ENCODE peak calls at places on chromosomes 16 and 17, in five cellular contexts. Q is H9, L is neuronal stem cell, C is H1, I is trophoblast cell. X is an unnamed sample.

GRCh38 chr17:67050476-67051154 is 6.3 kb downstream of the CACNG1 start:
- DNase-seq in L (no peak), I (no peak), C (no peak), Q (no peak), X (no peak)

GRCh38 chr17:17344507-17345293 is 41.5 kb downstream of the NT5M start:
- DNase-seq in I (no peak), C (peak; percentile 33), L (no peak), Q (peak; percentile 24), X (no peak)

GRCh38 chr17:58344047-58344790 is 7.8 kb downstream of the SUPT4H1 start:
- DNase-seq in C (no peak), I (no peak), Q (no peak), L (no peak), X (no peak)

GRCh38 chr16:5504028-5504758 is 406.6 kb upstream of the EEF2KMT start:
- DNase-seq in L (no peak), Q (no peak), C (no peak), I (no peak), X (no peak)

GRCh38 chr17:77366206-77366557 is 225.4 kb downstream of the SEC14L1 start:
- DNase-seq in L (no peak), C (no peak), I (no peak), Q (no peak), X (no peak)

GRCh38 chr16:23847938-23848337 is 12.2 kb downstream of the PRKCB start:
- DNase-seq in L (no peak), Q (no peak), I (no peak), C (no peak), X (no peak)

GRCh38 chr16:62035115-62036092 is 834 bp downstream of the CDH8 start:
- DNase-seq in L (peak; percentile 71), C (peak; percentile 86), I (peak; percentile 59), Q (peak; percentile 83), X (no peak)

GRCh38 chr17:48520631-48521045 is 10.2 kb downstream of the HOXB1 start:
- DNase-seq in C (no peak), L (no peak), I (no peak), Q (peak; percentile 66), X (peak; percentile 13)

GRCh38 chr17:42520540-42520951 is 15.5 kb upstream of the NAGLU start:
- DNase-seq in I (no peak), L (no peak), Q (peak; percentile 42), C (peak; percentile 55), X (no peak)

GRCh38 chr16:89393731-89394406 is 96.5 kb downstream of the ANKRD11 start:
- DNase-seq in Q (no peak), I (no peak), L (no peak), C (no peak), X (no peak)

GRCh38 chr17:74332763-74333220 is 6.8 kb downstream of the KIF19 start:
- DNase-seq in I (no peak), Q (no peak), C (no peak), L (no peak), X (no peak)

GRCh38 chr17:9298776-9299295 is 276.8 kb downstream of the STX8 start:
- DNase-seq in Q (no peak), I (peak; percentile 80), C (no peak), L (no peak), X (no peak)

GRCh38 chr16:88883946-88884345 is 17.5 kb upstream of the PABPN1L start:
- DNase-seq in I (no peak), L (no peak), Q (no peak), C (no peak), X (no peak)

GRCh38 chr17:61425682-61426481 is 26.2 kb downstream of the TBX2 start:
- DNase-seq in C (peak; percentile 67), I (no peak), Q (peak; percentile 90), L (no peak), X (no peak)

GRCh38 chr17:64457156-64457555 is 8.2 kb downstream of the MILR1 start:
- DNase-seq in L (no peak), I (no peak), Q (no peak), C (no peak), X (peak; percentile 68)

GRCh38 chr17:55769625-55770000 is 18.8 kb downstream of the PCTP start:
- DNase-seq in I (peak; percentile 71), Q (no peak), C (no peak), L (no peak), X (peak; percentile 89)

GRCh38 chr16:27692576-27692975 is 142.6 kb downstream of the KATNIP start:
- DNase-seq in I (no peak), C (no peak), L (no peak), Q (no peak), X (no peak)

GRCh38 chr17:19537116-19537515 is 3.5 kb downstream of the SLC47A1 start:
- DNase-seq in L (no peak), C (no peak), I (no peak), Q (no peak), X (no peak)

GRCh38 chr17:3035256-3035967 is 28.0 kb downstream of the OR1D5 start:
- DNase-seq in Q (no peak), C (no peak), L (no peak), I (no peak), X (no peak)

GRCh38 chr16:19524866-19525723 is 1.4 kb downstream of the CCP110 start:
- DNase-seq in C (no peak), L (peak; percentile 6), Q (no peak), I (no peak), X (peak; percentile 39)

GRCh38 chr17:50956409-50956749 is 90.2 kb upstream of the TOB1 start:
- DNase-seq in C (no peak), L (no peak), Q (no peak), I (no peak), X (no peak)
- H2BK12ac ChIP-seq in C (no peak overlapping the region), L (no peak overlapping the region), Q (no peak overlapping the region), I (peak overlapping the region; percentile 64), X (no peak overlapping the region)

DNA sequence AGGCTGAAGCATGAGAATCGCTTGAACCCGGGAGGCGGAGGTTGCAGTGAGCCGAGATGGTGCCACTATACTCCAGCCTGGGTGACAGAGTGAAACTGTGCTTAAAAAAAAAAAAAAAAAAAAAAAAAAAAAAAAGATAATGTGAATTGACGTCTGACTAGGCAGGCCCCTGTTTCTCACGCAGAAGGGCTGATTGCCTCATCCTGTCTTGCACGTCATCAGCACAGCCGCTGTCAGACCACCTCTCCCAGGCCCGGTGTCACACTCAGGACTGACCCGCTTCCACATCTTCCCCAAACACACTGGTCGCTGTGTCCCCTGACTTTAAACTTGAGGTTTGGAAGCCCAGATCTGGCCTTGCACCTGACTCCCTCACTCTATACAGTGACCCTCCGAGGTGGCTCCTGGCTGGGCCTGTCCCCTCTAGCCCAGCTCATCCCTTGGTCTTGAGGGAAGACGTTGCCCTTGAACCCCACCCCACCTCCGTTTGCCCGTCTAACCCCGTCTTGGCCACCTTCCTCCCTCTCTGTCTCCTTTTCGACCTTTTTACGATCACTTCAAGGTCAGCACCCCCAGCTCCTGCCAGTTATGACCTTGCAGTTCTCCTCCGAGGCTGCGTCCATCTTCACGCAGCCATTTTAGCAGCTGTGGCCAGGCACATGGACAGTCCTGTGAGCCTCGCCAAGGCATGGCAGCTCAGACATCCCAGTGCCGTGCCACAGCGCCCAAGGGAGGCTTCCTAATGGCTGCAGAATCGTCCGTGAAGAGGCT is 149.9 kb upstream of the PLCG2 start:
- DNase-seq in I (no peak), Q (no peak), L (no peak), C (no peak), X (no peak)
- H2BK12ac ChIP-seq in I (no peak overlapping the region), Q (no peak overlapping the region), L (no peak overlapping the region), C (no peak overlapping the region), X (no peak overlapping the region)

DNA sequence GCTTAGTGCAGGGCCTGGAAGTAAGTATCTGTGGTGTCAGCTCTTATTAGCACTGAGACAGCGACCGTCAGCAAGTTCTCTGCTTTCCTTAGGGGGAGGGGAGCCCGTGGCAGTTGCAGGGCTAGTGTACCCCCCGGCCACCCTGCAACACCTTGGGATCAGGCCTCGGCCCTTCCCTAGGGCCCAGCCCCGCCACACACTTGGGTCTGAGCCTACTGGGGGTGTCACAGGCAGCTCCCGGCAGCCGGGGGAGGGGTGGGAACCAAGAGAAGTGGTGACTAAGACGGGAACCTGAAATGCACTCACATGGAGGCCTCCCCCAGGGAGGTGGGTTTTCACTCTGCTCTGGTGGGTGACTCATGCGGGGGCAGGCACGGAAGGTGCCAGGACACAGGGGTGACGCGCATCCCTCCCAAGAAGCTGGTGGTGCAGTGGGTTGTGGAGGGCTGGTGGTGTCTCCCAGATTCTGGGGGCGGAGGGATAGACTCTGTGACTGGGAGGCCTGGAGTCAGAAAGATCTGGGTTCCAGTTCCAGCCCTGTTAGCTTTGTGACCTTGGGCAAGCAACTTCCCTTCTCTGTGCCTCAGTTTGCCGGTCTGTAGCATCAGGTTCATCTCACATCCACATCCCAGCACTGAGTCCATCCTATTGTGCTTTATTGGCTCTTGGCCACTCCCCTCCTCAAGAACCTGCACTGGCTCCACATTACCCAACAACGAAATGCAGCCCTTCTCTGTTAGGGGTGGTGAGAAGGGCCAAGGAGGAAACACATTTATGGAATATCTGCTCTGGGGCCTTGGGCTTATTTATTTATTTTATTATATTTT is 44.5 kb downstream of the LAT start:
- DNase-seq in I (no peak), Q (peak; percentile 38), C (peak; percentile 58), L (peak; percentile 20), X (peak; percentile 97)
- H2BK12ac ChIP-seq in I (no peak overlapping the region), Q (no peak overlapping the region), C (peak overlapping the region; percentile 55), L (peak overlapping the region; percentile 27), X (no peak overlapping the region)

GRCh38 chr16:56316545-56316944 is 108.8 kb downstream of the AMFR start:
- DNase-seq in Q (no peak), I (no peak), L (no peak), C (no peak), X (no peak)

GRCh38 chr16:56317998-56318912 is 107.1 kb downstream of the AMFR start:
- DNase-seq in Q (peak; percentile 86), I (peak; percentile 66), L (peak; percentile 79), C (peak; percentile 95), X (peak; percentile 72)

GRCh38 chr16:56312556-56312955 is 112.8 kb downstream of the AMFR start:
- DNase-seq in I (no peak), C (no peak), L (no peak), Q (no peak), X (no peak)

GRCh38 chr16:56314244-56314850 is 111.0 kb downstream of the AMFR start:
- DNase-seq in L (no peak), I (no peak), C (no peak), Q (no peak), X (no peak)

DNA sequence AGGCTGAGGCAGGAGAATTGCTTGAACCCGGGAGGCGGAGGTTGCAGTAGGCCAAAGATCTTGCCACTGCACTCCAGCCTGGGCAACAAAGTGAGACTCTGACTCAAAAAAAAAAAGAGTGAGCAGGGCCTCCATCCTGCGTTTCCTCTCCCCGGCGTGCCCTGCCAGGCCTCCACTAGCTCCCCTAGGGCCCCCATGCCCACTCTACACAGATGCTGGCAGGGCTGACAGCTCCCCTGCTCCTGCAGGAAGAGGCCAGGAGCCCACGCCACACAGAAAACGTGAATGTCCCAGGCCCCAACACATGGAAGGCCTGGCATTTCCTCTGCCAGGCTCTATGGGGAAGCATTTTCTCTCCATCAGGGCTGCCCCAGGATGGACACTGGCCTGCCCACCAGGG is 109.4 kb downstream of the AMFR start:
- DNase-seq in L (no peak), I (no peak), C (no peak), Q (no peak), X (no peak)
- H2BK12ac ChIP-seq in L (no peak overlapping the region), I (no peak overlapping the region), C (no peak overlapping the region), Q (no peak overlapping the region), X (no peak overlapping the region)

X was measured in mesenchymal stem cell.